ENCODE peak calls at places on chromosomes 7 and 10, in six cellular contexts. O is A172, Z is nephron progenitor cell, J is HEK293T, T is globus pallidus, M is NCI-H146. L is an unnamed sample.

GRCh38 chr10:103745264-103746247 is 109.8 kb downstream of the SH3PXD2A start:
- DNase-seq in O (peak), J (no peak), M (no peak), T (no peak), Z (no peak), L (peak)

GRCh38 chr7:155261031-155261985 is 36.4 kb upstream of the INSIG1 start:
- DNase-seq in M (no peak), T (no peak), J (no peak), Z (no peak), O (no peak), L (no peak)

GRCh38 chr10:47054936-47055335 is 143.7 kb downstream of the PTPN20 start:
- DNase-seq in T (no peak), J (no peak), O (no peak), M (no peak), Z (no peak), L (no peak)

GRCh38 chr7:15922002-15922401 is 235.5 kb upstream of the MEOX2 start:
- DNase-seq in J (no peak), T (no peak), O (no peak), Z (no peak), M (no peak), L (no peak)

GRCh38 chr10:17023386-17024298 is 106.0 kb downstream of the CUBN start:
- DNase-seq in J (no peak), Z (no peak), M (no peak), O (peak), T (no peak), L (peak)

GRCh38 chr7:74476546-74477095 is 22.9 kb downstream of the GTF2IRD1 start:
- DNase-seq in Z (no peak), T (no peak), M (no peak), O (no peak), J (no peak), L (no peak)

GRCh38 chr10:112376578-112376855 is 2.6 kb downstream of the ACSL5 start:
- DNase-seq in Z (no peak), J (no peak), O (no peak), M (no peak), T (no peak), L (no peak)

GRCh38 chr7:29622335-29623265 is 59.0 kb downstream of the PRR15 start:
- DNase-seq in T (no peak), Z (no peak), M (peak), O (peak), J (no peak), L (peak)

GRCh38 chr10:7408003-7408493 is 2.8 kb downstream of the SFMBT2 start:
- DNase-seq in M (no peak), T (peak), J (no peak), O (no peak), Z (peak), L (peak)

GRCh38 chr7:36109013-36109627 is 43.9 kb upstream of the EEPD1 start:
- DNase-seq in M (peak), O (no peak), T (no peak), J (no peak), Z (no peak), L (no peak)

GRCh38 chr10:110437351-110437605 is 60.4 kb upstream of the DUSP5 start:
- DNase-seq in J (no peak), O (no peak), M (no peak), T (no peak), Z (no peak), L (no peak)

GRCh38 chr10:69813632-69814031 is 11.9 kb downstream of the COL13A1 start:
- DNase-seq in J (no peak), Z (no peak), T (no peak), O (no peak), M (no peak), L (no peak)

GRCh38 chr7:107068156-107068555 is 23.7 kb downstream of the PRKAR2B start:
- DNase-seq in M (no peak), O (no peak), T (no peak), J (no peak), Z (no peak), L (peak)

GRCh38 chr10:113504423-113504822 is 48.4 kb upstream of the HABP2 start:
- DNase-seq in Z (no peak), T (no peak), J (no peak), O (no peak), M (no peak), L (no peak)

GRCh38 chr7:1318661-1319060 is 86.0 kb downstream of the UNCX start:
- DNase-seq in T (no peak), Z (no peak), O (no peak), M (no peak), J (no peak), L (no peak)

GRCh38 chr10:4201866-4202825 is 417.1 kb upstream of the KLF6 start:
- DNase-seq in J (no peak), Z (no peak), M (no peak), T (no peak), O (no peak), L (no peak)

GRCh38 chr10:47361293-47361692 is 13.1 kb downstream of the RBP3 start:
- DNase-seq in T (peak), Z (peak), J (peak), O (no peak), M (peak), L (no peak)

L was measured in astrocyte.